ENCODE peak calls at places on chromosomes 12 and 14, in four cellular contexts. One of them, this sample, is unnamed.

GRCh38 chr12:130827432-130827831 is 11.6 kb downstream of the STX2 start:
- DNase-seq in HL-60: no peak
- DNase-seq in foreskin fibroblast: no peak
- DNase-seq in retinal pigment epithelial cell: peak; percentile 36
- DNase-seq in this sample: no peak

GRCh38 chr12:12776261-12776660 is 9.2 kb upstream of the APOLD1 start:
- DNase-seq in HL-60: no peak
- DNase-seq in foreskin fibroblast: no peak
- DNase-seq in retinal pigment epithelial cell: no peak
- DNase-seq in this sample: no peak

GRCh38 chr12:120858306-120859088 is 45.7 kb downstream of the SPPL3 start:
- DNase-seq in foreskin fibroblast: no peak
- DNase-seq in retinal pigment epithelial cell: no peak
- DNase-seq in HL-60: no peak
- DNase-seq in this sample: no peak

GRCh38 chr12:129532707-129533499 is 370.9 kb downstream of the TMEM132D start:
- DNase-seq in HL-60: no peak
- DNase-seq in foreskin fibroblast: no peak
- DNase-seq in retinal pigment epithelial cell: no peak
- DNase-seq in this sample: no peak

GRCh38 chr12:75960086-75960910 is 71.3 kb downstream of the PHLDA1 start:
- DNase-seq in foreskin fibroblast: no peak
- DNase-seq in retinal pigment epithelial cell: no peak
- DNase-seq in HL-60: no peak
- DNase-seq in this sample: no peak

GRCh38 chr12:103169-103981 is 36.8 kb downstream of the IQSEC3 start:
- DNase-seq in foreskin fibroblast: no peak
- DNase-seq in HL-60: no peak
- DNase-seq in retinal pigment epithelial cell: no peak
- DNase-seq in this sample: no peak

GRCh38 chr12:81085832-81086231 is 8.0 kb downstream of the ACSS3 start:
- DNase-seq in HL-60: no peak
- DNase-seq in retinal pigment epithelial cell: no peak
- DNase-seq in foreskin fibroblast: no peak
- DNase-seq in this sample: no peak

GRCh38 chr14:81348086-81348485 is 52.0 kb downstream of the STON2 start:
- DNase-seq in foreskin fibroblast: no peak
- DNase-seq in retinal pigment epithelial cell: no peak
- DNase-seq in HL-60: no peak
- DNase-seq in this sample: no peak

GRCh38 chr12:31117203-31118011 is 43.7 kb downstream of the DDX11 start:
- DNase-seq in HL-60: peak; percentile 7
- DNase-seq in foreskin fibroblast: no peak
- DNase-seq in retinal pigment epithelial cell: no peak
- DNase-seq in this sample: no peak

GRCh38 chr14:90658541-90658967 is 157.7 kb downstream of the TTC7B start:
- DNase-seq in HL-60: peak; percentile 31
- DNase-seq in foreskin fibroblast: no peak
- DNase-seq in retinal pigment epithelial cell: no peak
- DNase-seq in this sample: no peak

GRCh38 chr14:70189678-70190077 is 927 bp upstream of the SLC8A3 start:
- DNase-seq in foreskin fibroblast: no peak
- DNase-seq in retinal pigment epithelial cell: no peak
- DNase-seq in HL-60: no peak
- DNase-seq in this sample: no peak

GRCh38 chr12:5830121-5830520 is 114.9 kb downstream of the ANO2 start:
- DNase-seq in retinal pigment epithelial cell: no peak
- DNase-seq in foreskin fibroblast: no peak
- DNase-seq in HL-60: peak; percentile 2
- DNase-seq in this sample: no peak

GRCh38 chr12:2877959-2878732 is 1.1 kb downstream of the RHNO1 start:
- DNase-seq in retinal pigment epithelial cell: peak; percentile 68
- DNase-seq in foreskin fibroblast: peak; percentile 41
- DNase-seq in HL-60: no peak
- DNase-seq in this sample: no peak

GRCh38 chr12:87382959-87383591 is 646.1 kb downstream of the C12orf50 start:
- DNase-seq in foreskin fibroblast: no peak
- DNase-seq in retinal pigment epithelial cell: no peak
- DNase-seq in HL-60: no peak
- DNase-seq in this sample: no peak

GRCh38 chr14:22613736-22614239 is 15.7 kb downstream of the ABHD4 start:
- DNase-seq in retinal pigment epithelial cell: no peak
- DNase-seq in HL-60: no peak
- DNase-seq in foreskin fibroblast: no peak
- DNase-seq in this sample: no peak

GRCh38 chr14:104333903-104334811 is 195.8 kb downstream of the KIF26A start:
- DNase-seq in foreskin fibroblast: no peak
- DNase-seq in retinal pigment epithelial cell: no peak
- DNase-seq in HL-60: no peak
- DNase-seq in this sample: no peak

GRCh38 chr12:121953293-121953692 is 34.9 kb downstream of the CFAP251 start:
- DNase-seq in HL-60: no peak
- DNase-seq in foreskin fibroblast: no peak
- DNase-seq in retinal pigment epithelial cell: no peak
- DNase-seq in this sample: no peak

GRCh38 chr14:65933400-65934068 is 521.0 kb downstream of the FUT8 start:
- DNase-seq in retinal pigment epithelial cell: no peak
- DNase-seq in foreskin fibroblast: no peak
- DNase-seq in HL-60: no peak
- DNase-seq in this sample: no peak

GRCh38 chr14:46250113-46250703 is 401.4 kb downstream of the RPL10L start:
- DNase-seq in HL-60: no peak
- DNase-seq in foreskin fibroblast: peak; percentile 0
- DNase-seq in retinal pigment epithelial cell: no peak
- DNase-seq in this sample: peak; percentile 0

GRCh38 chr12:114012744-114013431 is 46.8 kb upstream of the RBM19 start:
- DNase-seq in HL-60: no peak
- DNase-seq in retinal pigment epithelial cell: no peak
- DNase-seq in foreskin fibroblast: no peak
- DNase-seq in this sample: no peak

GRCh38 chr12:92619026-92619425 is 83.8 kb upstream of the PLEKHG7 start:
- DNase-seq in retinal pigment epithelial cell: no peak
- DNase-seq in foreskin fibroblast: no peak
- DNase-seq in HL-60: no peak
- DNase-seq in this sample: no peak

GRCh38 chr14:88986146-88986841 is 161.8 kb downstream of the TTC8 start:
- DNase-seq in retinal pigment epithelial cell: peak; percentile 77
- DNase-seq in HL-60: no peak
- DNase-seq in foreskin fibroblast: peak; percentile 75
- DNase-seq in this sample: peak; percentile 89

GRCh38 chr14:99036594-99037293 is 235.3 kb downstream of the BCL11B start:
- DNase-seq in foreskin fibroblast: no peak
- DNase-seq in retinal pigment epithelial cell: no peak
- DNase-seq in HL-60: peak; percentile 78
- DNase-seq in this sample: no peak

GRCh38 chr14:105839425-105840265 is 313.3 kb downstream of the TMEM121 start:
- DNase-seq in foreskin fibroblast: no peak
- DNase-seq in retinal pigment epithelial cell: no peak
- DNase-seq in HL-60: no peak
- DNase-seq in this sample: no peak

GRCh38 chr14:60506010-60506409 is 2.9 kb upstream of the SIX6 start:
- DNase-seq in foreskin fibroblast: no peak
- DNase-seq in retinal pigment epithelial cell: no peak
- DNase-seq in HL-60: no peak
- DNase-seq in this sample: no peak

GRCh38 chr12:24562761-24563392 is 386.0 kb downstream of the BCAT1 start:
- DNase-seq in foreskin fibroblast: no peak
- DNase-seq in retinal pigment epithelial cell: no peak
- DNase-seq in HL-60: no peak
- DNase-seq in this sample: no peak

GRCh38 chr12:131428086-131428685 is 282.7 kb upstream of the SFSWAP start:
- DNase-seq in retinal pigment epithelial cell: no peak
- DNase-seq in foreskin fibroblast: no peak
- DNase-seq in HL-60: no peak
- DNase-seq in this sample: no peak

GRCh38 chr12:69149262-69149661 is 90.1 kb upstream of the CPSF6 start:
- DNase-seq in foreskin fibroblast: no peak
- DNase-seq in retinal pigment epithelial cell: no peak
- DNase-seq in HL-60: no peak
- DNase-seq in this sample: no peak

GRCh38 chr12:110794623-110795280 is 52.0 kb upstream of the CCDC63 start:
- DNase-seq in foreskin fibroblast: peak; percentile 76
- DNase-seq in HL-60: no peak
- DNase-seq in retinal pigment epithelial cell: no peak
- DNase-seq in this sample: peak; percentile 9

GRCh38 chr12:126742326-126742725 is 1524.6 kb upstream of the TMEM132C start:
- DNase-seq in retinal pigment epithelial cell: no peak
- DNase-seq in foreskin fibroblast: no peak
- DNase-seq in HL-60: no peak
- DNase-seq in this sample: no peak

GRCh38 chr12:130787041-130787440 is 52.0 kb downstream of the STX2 start:
- DNase-seq in retinal pigment epithelial cell: no peak
- DNase-seq in HL-60: no peak
- DNase-seq in foreskin fibroblast: no peak
- DNase-seq in this sample: no peak

GRCh38 chr12:30862486-30862885 is 64.1 kb upstream of the TSPAN11 start:
- DNase-seq in foreskin fibroblast: no peak
- DNase-seq in HL-60: no peak
- DNase-seq in retinal pigment epithelial cell: no peak
- DNase-seq in this sample: no peak

GRCh38 chr12:65879878-65880277 is 55.6 kb downstream of the HMGA2 start:
- DNase-seq in retinal pigment epithelial cell: no peak
- DNase-seq in foreskin fibroblast: peak; percentile 74
- DNase-seq in HL-60: no peak
- DNase-seq in this sample: no peak

GRCh38 chr12:65882504-65882903 is 58.2 kb downstream of the HMGA2 start:
- DNase-seq in retinal pigment epithelial cell: no peak
- DNase-seq in HL-60: no peak
- DNase-seq in foreskin fibroblast: no peak
- DNase-seq in this sample: no peak

GRCh38 chr12:65885312-65885711 is 61.0 kb downstream of the HMGA2 start:
- DNase-seq in HL-60: no peak
- DNase-seq in foreskin fibroblast: peak; percentile 42
- DNase-seq in retinal pigment epithelial cell: no peak
- DNase-seq in this sample: no peak

GRCh38 chr12:65881348-65881961 is 57.2 kb downstream of the HMGA2 start:
- DNase-seq in retinal pigment epithelial cell: no peak
- DNase-seq in HL-60: peak; percentile 16
- DNase-seq in foreskin fibroblast: peak; percentile 55
- DNase-seq in this sample: no peak

DNA sequence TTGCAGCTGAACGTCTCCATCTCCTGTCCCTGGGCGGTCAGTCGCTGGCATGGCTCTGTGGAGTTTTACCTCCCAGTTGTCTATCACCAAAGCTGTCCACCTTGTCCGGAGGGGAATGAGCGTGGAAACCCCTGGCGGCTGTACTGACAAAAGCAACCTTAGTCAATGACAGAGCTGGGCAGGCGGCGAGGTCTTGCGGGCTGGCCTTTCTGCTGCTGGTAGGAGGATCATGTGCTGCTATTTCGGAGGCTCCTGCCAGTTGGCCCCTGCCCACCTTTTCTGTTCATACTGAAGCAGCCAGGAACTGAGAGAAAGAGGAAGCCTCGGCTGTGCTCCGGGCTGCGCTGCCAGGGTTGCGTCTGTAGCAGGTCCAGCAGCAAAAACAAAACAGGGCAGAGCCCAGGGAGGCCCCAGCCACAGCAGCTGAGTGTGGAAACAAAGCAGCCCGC is 57.7 kb downstream of the HMGA2 start:
- DNase-seq in retinal pigment epithelial cell: no peak
- DNase-seq in HL-60: peak; percentile 67
- DNase-seq in foreskin fibroblast: peak; percentile 42
- DNase-seq in this sample: no peak
- TF ChIP-seq CTCF in retinal pigment epithelial cell: peak; percentile 46
- TF ChIP-seq CTCF in HL-60: peak; percentile 8
- TF ChIP-seq CTCF in foreskin fibroblast: peak; percentile 2
- TF ChIP-seq CTCF in this sample: peak; percentile 3

DNA sequence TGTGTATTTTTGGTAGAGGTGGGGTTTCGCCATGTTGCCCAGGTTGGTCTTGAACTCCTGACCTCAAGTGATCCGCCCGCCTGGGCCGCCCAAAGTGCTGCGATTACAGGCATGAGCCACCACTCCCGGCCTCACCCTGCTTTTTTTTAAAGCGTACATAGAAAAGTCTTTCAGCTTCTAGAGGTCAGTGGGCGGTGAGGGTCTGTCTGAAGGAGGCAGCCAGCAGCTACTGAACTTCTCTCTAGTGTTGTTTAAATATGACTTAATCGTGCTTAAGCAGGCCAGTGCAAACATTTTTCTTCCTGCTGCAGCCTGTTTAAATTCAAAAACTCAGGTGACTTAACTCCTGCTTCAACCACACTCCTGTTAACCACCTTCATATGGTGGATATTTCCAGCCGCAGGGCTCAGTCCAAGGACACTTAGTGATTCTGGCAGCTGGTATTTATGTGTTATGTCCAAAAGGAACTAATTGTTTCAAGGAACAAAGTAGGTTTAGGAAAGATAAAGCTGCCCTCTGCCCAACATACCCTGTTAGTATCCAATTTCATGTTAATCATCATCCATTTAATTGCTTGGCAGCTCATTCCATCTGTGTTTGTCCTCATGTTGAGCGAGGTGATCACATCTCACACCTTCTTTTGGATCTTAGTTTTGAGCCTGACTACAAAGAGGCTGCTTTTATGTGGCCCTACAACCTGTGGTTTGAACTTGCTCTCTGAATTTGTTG is 2.0 kb downstream of the PRKAB1 start:
- DNase-seq in retinal pigment epithelial cell: no peak
- DNase-seq in foreskin fibroblast: no peak
- DNase-seq in HL-60: no peak
- DNase-seq in this sample: no peak
- H3K4me3 ChIP-seq in retinal pigment epithelial cell: no peak overlapping the region
- H3K4me3 ChIP-seq in foreskin fibroblast: no peak overlapping the region
- H3K4me3 ChIP-seq in HL-60: no peak overlapping the region
- H3K4me3 ChIP-seq in this sample: peak overlapping the region; percentile 81

DNA sequence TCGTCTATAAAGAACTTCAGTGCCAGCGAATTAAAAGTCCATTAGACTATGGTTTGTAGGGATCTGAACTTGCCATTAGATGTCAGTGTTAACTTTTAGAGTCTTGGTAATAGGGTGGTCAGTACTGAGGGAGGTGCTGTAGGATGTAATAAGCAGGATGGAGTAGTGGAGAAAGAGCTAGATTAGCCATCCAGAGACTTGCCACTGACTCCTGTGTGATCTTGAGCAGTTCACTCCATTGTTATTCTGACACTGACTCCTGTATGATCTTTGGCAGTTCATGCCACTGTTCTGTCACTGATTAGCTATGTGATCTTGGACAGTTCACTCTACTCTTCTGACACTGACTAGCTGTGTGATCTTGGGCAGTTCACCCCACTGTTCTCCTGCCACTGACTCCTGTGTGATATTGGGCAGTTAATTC is 133.6 kb downstream of the TTLL5 start:
- DNase-seq in HL-60: no peak
- DNase-seq in retinal pigment epithelial cell: peak; percentile 22
- DNase-seq in foreskin fibroblast: peak; percentile 32
- DNase-seq in this sample: peak; percentile 26
- TF ChIP-seq CTCF in HL-60: no peak
- TF ChIP-seq CTCF in retinal pigment epithelial cell: peak; percentile 52
- TF ChIP-seq CTCF in foreskin fibroblast: peak; percentile 55
- TF ChIP-seq CTCF in this sample: peak; percentile 21

GRCh38 chr12:79936670-79937069 is 1.8 kb upstream of the PPP1R12A start:
- DNase-seq in retinal pigment epithelial cell: no peak
- DNase-seq in foreskin fibroblast: no peak
- DNase-seq in HL-60: no peak
- DNase-seq in this sample: no peak
- H3K4me3 ChIP-seq in retinal pigment epithelial cell: no peak overlapping the region
- H3K4me3 ChIP-seq in foreskin fibroblast: peak overlapping the region; percentile 14
- H3K4me3 ChIP-seq in HL-60: no peak overlapping the region
- H3K4me3 ChIP-seq in this sample: no peak overlapping the region

This sample was measured in HFF-Myc.